ENCODE peak calls at places on chromosomes 16 and 17, in ten cellular contexts. H is H1; C is stomach; J is heart left ventricle; G is effector memory CD4-positive, alpha-beta T cell; K is mesenchymal stem cell; T is heart right ventricle; N is IMR-90; V is adrenal gland; S is body of pancreas. B is an unnamed sample. For H3K27me3, the result is how much of the 10 kb centered on the place peaks cover.

GRCh38 chr16:51870460-51870859 is 676.5 kb downstream of the TOX3 start:
- DNase-seq in H (no peak), C (no peak), J (no peak), G (no peak), K (no peak), T (no peak), N (no peak), V (no peak), S (no peak), B (no peak)

GRCh38 chr17:36818134-36818825 is 119.0 kb upstream of the LHX1 start:
- DNase-seq in H (no peak), C (no peak), J (no peak), G (no peak), K (no peak), T (no peak), N (no peak), V (no peak), S (no peak), B (no peak)

GRCh38 chr17:45367216-45367615 is 50.4 kb upstream of the MAP3K14 start:
- DNase-seq in H (no peak), C (no peak), J (no peak), G (no peak), K (no peak), T (no peak), N (no peak), V (peak), S (no peak), B (no peak)

GRCh38 chr16:78122774-78123315 is 23.4 kb downstream of the WWOX start:
- DNase-seq in H (no peak), C (no peak), J (no peak), G (no peak), K (peak), T (no peak), N (peak), V (no peak), S (peak), B (no peak)

GRCh38 chr16:16075463-16076399 is 126.3 kb downstream of the ABCC1 start:
- DNase-seq in H (no peak), C (peak), J (peak), G (no peak), K (peak), T (peak), N (peak), V (peak), S (peak), B (no peak)

GRCh38 chr16:73068546-73069401 is 20.8 kb upstream of the ZFHX3 start:
- DNase-seq in H (no peak), C (no peak), J (peak), G (no peak), K (peak), T (peak), N (peak), V (peak), S (peak), B (no peak)

GRCh38 chr16:13568803-13569202 is 351.2 kb upstream of the ERCC4 start:
- DNase-seq in H (no peak), C (no peak), J (no peak), G (no peak), K (no peak), T (no peak), N (no peak), V (no peak), S (no peak), B (no peak)

GRCh38 chr17:65914784-65915342 is 277.1 kb downstream of the CEP112 start:
- DNase-seq in H (no peak), C (no peak), J (no peak), G (no peak), K (no peak), T (no peak), N (no peak), V (no peak), S (no peak), B (no peak)

GRCh38 chr17:9576521-9577401 is at the start of gene CFAP52:
- DNase-seq in H (peak), C (peak), J (peak), G (peak), K (peak), T (peak), N (peak), V (peak), S (peak), B (peak)

GRCh38 chr16:74748042-74748709 is 26.4 kb downstream of the FA2H start:
- DNase-seq in H (no peak), C (no peak), J (no peak), G (no peak), K (no peak), T (no peak), N (no peak), V (no peak), S (no peak), B (no peak)

GRCh38 chr17:4648741-4649140 is 7.3 kb upstream of the ALOX15 start:
- DNase-seq in H (no peak), C (no peak), J (no peak), G (no peak), K (no peak), T (no peak), N (no peak), V (no peak), S (no peak), B (no peak)

GRCh38 chr16:740764-741505 is at the start of gene CIAO3:
- DNase-seq in H (no peak), C (peak), J (peak), G (peak), K (peak), T (peak), N (peak), V (peak), S (peak), B (no peak)

GRCh38 chr17:56912105-56912999 is 1.5 kb downstream of the TRIM25 start:
- DNase-seq in H (no peak), C (peak), J (no peak), G (no peak), K (peak), T (peak), N (no peak), V (peak), S (peak), B (no peak)

GRCh38 chr17:19940722-19941464 is 36.7 kb downstream of the AKAP10 start:
- DNase-seq in H (no peak), C (no peak), J (no peak), G (no peak), K (peak), T (no peak), N (peak), V (no peak), S (no peak), B (no peak)

GRCh38 chr16:648071-648785 is 937 bp upstream of the WDR90 start:
- DNase-seq in H (no peak), C (peak), J (no peak), G (no peak), K (no peak), T (no peak), N (no peak), V (peak), S (peak), B (no peak)

GRCh38 chr16:25886598-25886997 is 194.8 kb downstream of the HS3ST4 start:
- DNase-seq in H (no peak), C (no peak), J (no peak), G (no peak), K (no peak), T (no peak), N (no peak), V (no peak), S (no peak), B (no peak)
- H3K27ac ChIP-seq in H (no peak), C (no peak), J (no peak), G (no peak), K (no peak), T (no peak), N (no peak), V (no peak), S (no peak), B (no peak)

GRCh38 chr16:54933281-54934150 is 2.9 kb downstream of the IRX5 start:
- DNase-seq in H (no peak), C (no peak), J (no peak), G (no peak), K (no peak), T (no peak), N (no peak), V (no peak), S (no peak), B (no peak)
- H3K4me3 ChIP-seq in H (peak), C (peak), J (no peak), G (no peak), K (peak), T (peak), N (no peak), V (no peak), S (no peak), B (peak)

GRCh38 chr16:88393571-88393970 is 10.8 kb downstream of the ZNF469 start:
- DNase-seq in H (no peak), C (no peak), J (no peak), G (no peak), K (no peak), T (no peak), N (no peak), V (no peak), S (no peak), B (no peak)
- H3K27me3 ChIP-seq in H (under half), C (under half), J (under half), G (under half), K (under half), T (under half), N (under half), V (under half), S (under half), B (under half)

GRCh38 chr17:7888184-7888920 is at the start of gene CHD3:
- DNase-seq in H (no peak), C (peak), J (no peak), G (peak), K (peak), T (no peak), N (peak), V (peak), S (peak), B (no peak)

GRCh38 chr17:7887038-7887481 is 1.5 kb upstream of the CHD3 start:
- DNase-seq in H (no peak), C (no peak), J (no peak), G (no peak), K (no peak), T (no peak), N (no peak), V (no peak), S (no peak), B (no peak)

GRCh38 chr17:7889166-7889584 is 586 bp downstream of the CHD3 start:
- DNase-seq in H (no peak), C (peak), J (peak), G (peak), K (peak), T (peak), N (peak), V (peak), S (peak), B (no peak)

GRCh38 chr17:7886227-7887037 is 2.2 kb upstream of the CHD3 start:
- DNase-seq in H (no peak), C (peak), J (no peak), G (peak), K (peak), T (peak), N (peak), V (peak), S (peak), B (no peak)

DNA sequence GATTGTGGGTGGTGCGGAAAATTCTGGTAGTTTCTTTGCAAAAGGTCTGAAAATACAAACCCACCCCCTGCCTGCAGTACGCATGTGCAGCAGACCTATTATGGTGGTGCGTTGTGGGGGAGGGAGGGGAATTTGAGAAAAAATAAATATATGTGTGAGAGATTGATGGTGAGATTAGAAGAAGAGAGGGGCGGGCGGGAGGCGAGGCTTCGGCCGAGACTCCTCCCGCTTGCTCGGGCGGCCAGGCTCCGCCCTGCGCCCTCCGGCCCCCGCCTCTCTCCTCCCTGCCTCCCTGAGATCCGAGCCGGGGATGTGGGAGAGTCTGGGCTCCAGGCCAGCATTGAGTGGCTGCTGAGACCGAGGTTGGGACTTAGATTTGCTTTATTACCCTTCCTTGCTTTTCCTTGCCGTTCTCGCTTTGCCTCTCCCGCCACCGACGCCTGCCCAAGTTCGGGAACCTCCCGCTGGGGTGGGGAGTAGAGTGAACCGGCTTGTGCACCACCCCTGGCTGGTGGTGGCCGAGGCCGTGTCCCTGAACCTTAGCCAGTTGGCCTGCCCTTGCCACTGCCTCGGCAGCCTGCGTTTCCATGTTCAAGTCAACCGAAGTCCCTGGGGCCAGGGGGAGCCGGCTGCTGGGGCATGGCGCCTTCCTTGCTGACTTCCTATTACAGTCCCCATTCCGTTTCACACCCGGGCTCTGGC is 956 bp upstream of the CHD3 start:
- DNase-seq in H (no peak), C (peak), J (peak), G (peak), K (peak), T (peak), N (peak), V (peak), S (peak), B (no peak)
- H3K27ac ChIP-seq in H (no peak), C (peak), J (peak), G (peak), K (peak), T (peak), N (peak), V (peak), S (peak), B (no peak)

DNA sequence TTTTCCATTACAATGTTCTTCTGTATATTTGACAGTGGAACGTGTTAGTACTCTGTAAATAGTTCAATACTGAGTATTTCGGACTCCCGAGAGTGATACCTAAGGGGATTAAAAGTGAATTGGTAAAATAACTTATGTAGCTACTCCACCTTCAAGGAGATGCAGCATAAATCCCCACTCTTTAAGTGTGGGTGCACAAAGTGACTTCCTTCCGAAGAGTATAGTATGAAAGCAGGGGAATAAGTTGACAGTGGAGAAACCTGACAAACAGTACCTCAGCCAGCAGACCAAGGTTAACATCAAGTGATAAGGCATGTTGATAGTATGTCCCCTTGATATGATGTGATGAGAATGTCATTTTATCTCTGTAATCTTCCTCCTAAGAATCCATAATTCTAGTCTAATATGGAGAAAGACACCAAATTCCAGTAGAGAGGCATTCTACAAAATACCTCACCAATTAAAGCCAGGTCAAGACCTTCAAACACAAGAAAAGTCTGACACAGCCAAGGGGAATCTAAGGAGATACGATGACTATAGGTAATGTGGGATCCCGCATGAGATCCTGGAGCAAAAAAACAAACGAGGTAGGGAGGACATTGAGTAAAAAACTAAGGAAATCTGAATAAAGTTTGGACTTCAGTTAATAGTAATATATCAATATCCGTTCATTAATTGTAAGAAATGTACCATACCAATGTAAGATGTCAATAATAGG is 1.8 kb upstream of the ZPBP2 start:
- DNase-seq in H (no peak), C (no peak), J (no peak), G (no peak), K (no peak), T (no peak), N (no peak), V (no peak), S (no peak), B (no peak)
- H3K4me3 ChIP-seq in H (no peak), C (no peak), J (no peak), G (peak), K (no peak), T (no peak), N (no peak), V (no peak), S (no peak), B (no peak)